ENCODE peak calls at places on chromosomes 13 and 19, in five cellular contexts. Q, X, K, Z and U are unnamed samples.

GRCh38 chr13:91200486-91200885 is 147.0 kb upstream of the MIR17HG start:
- DNase-seq in Q (no peak), X (no peak), K (no peak), Z (peak), U (no peak)

GRCh38 chr13:108859202-108860012 is 230.0 kb downstream of the MYO16 start:
- DNase-seq in Q (no peak), X (no peak), K (peak), Z (peak), U (peak)

GRCh38 chr13:47481521-47481920 is 519.6 kb downstream of the SUCLA2 start:
- DNase-seq in Q (no peak), X (no peak), K (no peak), Z (no peak), U (no peak)

GRCh38 chr13:87827479-87827878 is 156.3 kb downstream of the SLITRK5 start:
- DNase-seq in Q (peak), X (no peak), K (peak), Z (no peak), U (no peak)

GRCh38 chr19:46824887-46825730 is 25.5 kb downstream of the AP2S1 start:
- DNase-seq in Q (no peak), X (no peak), K (peak), Z (peak), U (no peak)

GRCh38 chr13:75850915-75851314 is 214.8 kb downstream of the LMO7 start:
- DNase-seq in Q (no peak), X (no peak), K (no peak), Z (no peak), U (no peak)

GRCh38 chr13:50129923-50130685 is 114.9 kb downstream of the KCNRG start:
- DNase-seq in Q (no peak), X (no peak), K (peak), Z (peak), U (peak)

GRCh38 chr19:27774827-27775226 is 1438.1 kb downstream of the UQCRFS1 start:
- DNase-seq in Q (no peak), X (no peak), K (peak), Z (peak), U (no peak)

GRCh38 chr19:46813570-46814358 is 25.4 kb upstream of the SLC1A5 start:
- DNase-seq in Q (no peak), X (no peak), K (peak), Z (no peak), U (peak)

GRCh38 chr13:25217023-25217909 is 45.2 kb upstream of the AMER2 start:
- DNase-seq in Q (peak), X (no peak), K (peak), Z (peak), U (peak)

GRCh38 chr13:105144020-105144419 is 1391.4 kb downstream of the EFNB2 start:
- DNase-seq in Q (no peak), X (no peak), K (peak), Z (no peak), U (no peak)

GRCh38 chr13:54174001-54174400 is 1145.4 kb downstream of the OLFM4 start:
- DNase-seq in Q (no peak), X (no peak), K (no peak), Z (no peak), U (no peak)